ENCODE peak calls at places on chromosomes 6 and 20, in eight cellular contexts. Z is IMR-90, X is RWPE1, F is sigmoid colon, R is neural progenitor cell, J is left ventricle myocardium inferior, D is OCI-LY7, H is A549. Q is an unnamed sample.

GRCh38 chr6:161018165-161018564 is 26.6 kb downstream of the MAP3K4 start:
- DNase-seq in X (no peak), H (no peak), D (no peak), Z (no peak), J (no peak), F (no peak), R (no peak), Q (no peak)

GRCh38 chr6:45416700-45417099 is 39.0 kb upstream of the SUPT3H start:
- DNase-seq in R (no peak), F (no peak), D (no peak), Z (no peak), X (no peak), J (no peak), H (no peak), Q (no peak)

GRCh38 chr6:105382918-105383317 is 20.0 kb downstream of the PREP start:
- DNase-seq in D (no peak), X (no peak), J (no peak), F (no peak), Z (no peak), H (no peak), R (no peak), Q (no peak)

GRCh38 chr6:13445005-13445743 is 42.2 kb downstream of the GFOD1 start:
- DNase-seq in H (no peak), R (peak), Z (peak), J (peak), F (peak), X (peak), D (no peak), Q (no peak)

GRCh38 chr6:85458782-85459181 is 8.9 kb downstream of the NT5E start:
- DNase-seq in J (no peak), D (no peak), Z (no peak), X (no peak), H (no peak), F (no peak), R (no peak), Q (no peak)

GRCh38 chr6:34235605-34236422 is 859 bp upstream of the HMGA1 start:
- DNase-seq in X (peak), J (peak), R (peak), D (peak), H (peak), F (peak), Z (peak), Q (no peak)

GRCh38 chr6:136351518-136352106 is 62.0 kb upstream of the BCLAF1 start:
- DNase-seq in F (no peak), X (no peak), Z (no peak), H (no peak), D (no peak), R (peak), J (no peak), Q (no peak)

GRCh38 chr20:25126630-25127029 is 44.7 kb upstream of the VSX1 start:
- DNase-seq in J (no peak), F (no peak), R (no peak), H (no peak), D (no peak), Z (no peak), X (no peak), Q (no peak)

GRCh38 chr6:129497591-129498555 is 212.1 kb downstream of the ARHGAP18 start:
- DNase-seq in Z (peak), F (no peak), H (no peak), X (no peak), R (no peak), D (no peak), J (no peak), Q (no peak)

GRCh38 chr6:44224154-44224977 is 971 bp downstream of the SLC29A1 start:
- DNase-seq in Z (peak), R (no peak), D (peak), F (peak), H (peak), J (no peak), X (no peak), Q (no peak)

GRCh38 chr20:37987602-37988290 is 45.5 kb downstream of the TTI1 start:
- DNase-seq in H (no peak), X (no peak), J (no peak), D (no peak), F (no peak), R (no peak), Z (no peak), Q (no peak)

GRCh38 chr6:105400501-105400900 is 2.4 kb downstream of the PREP start:
- DNase-seq in Z (no peak), J (no peak), H (no peak), X (no peak), R (peak), F (no peak), D (no peak), Q (no peak)

GRCh38 chr6:23013776-23014175 is 444.4 kb downstream of the HDGFL1 start:
- DNase-seq in F (no peak), H (no peak), X (no peak), D (no peak), Z (peak), J (no peak), R (no peak), Q (no peak)

GRCh38 chr6:33696538-33697518 is 14.7 kb downstream of the UQCC2 start:
- DNase-seq in Z (peak), D (peak), R (no peak), J (peak), X (no peak), H (no peak), F (no peak), Q (no peak)

GRCh38 chr6:145562771-145563615 is 172.3 kb downstream of the EPM2A start:
- DNase-seq in H (no peak), F (no peak), J (no peak), Z (peak), R (no peak), D (no peak), X (no peak), Q (no peak)

GRCh38 chr6:17820055-17820454 is 113.3 kb upstream of the NUP153 start:
- DNase-seq in R (no peak), H (no peak), X (no peak), Z (peak), F (no peak), D (no peak), J (no peak), Q (no peak)

GRCh38 chr6:36840471-36841461 is 1.5 kb upstream of the CPNE5 start:
- DNase-seq in H (no peak), X (no peak), Z (no peak), R (peak), D (no peak), J (peak), F (peak), Q (no peak)

GRCh38 chr20:9488063-9488462 is 26.3 kb upstream of the LAMP5 start:
- DNase-seq in Z (no peak), D (no peak), R (no peak), F (no peak), X (no peak), H (no peak), J (no peak), Q (no peak)

GRCh38 chr6:127092486-127092885 is 26.0 kb upstream of the RSPO3 start:
- DNase-seq in R (no peak), D (no peak), X (no peak), H (no peak), F (no peak), Z (no peak), J (no peak), Q (no peak)

GRCh38 chr6:36703982-36704381 is 6.4 kb downstream of the RAB44 start:
- DNase-seq in R (no peak), Z (no peak), D (no peak), H (no peak), X (no peak), J (no peak), F (peak), Q (no peak)

GRCh38 chr20:23149623-23150279 is 63.6 kb upstream of the CD93 start:
- DNase-seq in F (no peak), Z (no peak), R (no peak), X (no peak), D (no peak), H (no peak), J (no peak), Q (no peak)

GRCh38 chr20:23165307-23165750 is 79.2 kb upstream of the CD93 start:
- DNase-seq in J (no peak), R (peak), Z (no peak), D (no peak), H (no peak), X (no peak), F (no peak), Q (no peak)

GRCh38 chr6:68233623-68234022 is 401.5 kb upstream of the ADGRB3 start:
- DNase-seq in Z (peak), X (peak), H (no peak), R (no peak), D (no peak), J (no peak), F (no peak), Q (peak)

GRCh38 chr20:24157213-24157612 is 168.6 kb upstream of the GGTLC1 start:
- DNase-seq in H (no peak), J (no peak), X (no peak), R (no peak), D (no peak), Z (no peak), F (no peak), Q (no peak)

GRCh38 chr6:85920782-85921181 is 278.1 kb upstream of the SYNCRIP start:
- DNase-seq in Z (no peak), F (no peak), H (no peak), J (peak), X (no peak), R (peak), D (no peak), Q (no peak)

GRCh38 chr6:10412165-10412947 is 2.5 kb downstream of the TFAP2A start:
- DNase-seq in X (peak), R (peak), J (no peak), D (peak), F (no peak), H (peak), Z (peak), Q (no peak)

GRCh38 chr6:30748301-30748769 is 4.0 kb upstream of the IER3 start:
- DNase-seq in D (no peak), F (no peak), H (no peak), J (no peak), R (no peak), X (no peak), Z (peak), Q (peak)

GRCh38 chr6:105949939-105950582 is 136.1 kb upstream of the PRDM1 start:
- DNase-seq in X (no peak), R (peak), Z (no peak), F (no peak), H (no peak), D (no peak), J (no peak), Q (no peak)

GRCh38 chr20:48635791-48636267 is 192.0 kb downstream of the PREX1 start:
- DNase-seq in D (peak), Z (peak), H (peak), F (no peak), X (peak), R (peak), J (peak), Q (no peak)
- H3K27ac ChIP-seq in D (no peak), Z (no peak), H (no peak), F (no peak), X (no peak), R (no peak), J (no peak), Q (no peak)

GRCh38 chr6:157981132-157981394 is 600 bp upstream of the SYNJ2 start:
- DNase-seq in F (peak), H (no peak), J (no peak), Z (no peak), D (no peak), X (no peak), R (no peak), Q (no peak)

GRCh38 chr6:157982297-157982579 is 575 bp downstream of the SYNJ2 start:
- DNase-seq in D (no peak), F (peak), H (peak), X (peak), J (no peak), Z (no peak), R (peak), Q (no peak)

GRCh38 chr6:157980288-157981131 is 1.2 kb upstream of the SYNJ2 start:
- DNase-seq in D (no peak), J (no peak), Z (no peak), R (no peak), H (no peak), F (peak), X (no peak), Q (no peak)

GRCh38 chr6:157982580-157983438 is 1.1 kb downstream of the SYNJ2 start:
- DNase-seq in R (peak), J (no peak), H (peak), X (no peak), D (no peak), F (peak), Z (peak), Q (no peak)

GRCh38 chr6:157981395-157982296 is at the start of gene SYNJ2:
- DNase-seq in X (peak), D (no peak), H (peak), Z (peak), J (peak), R (peak), F (peak), Q (no peak)
- H3K27ac ChIP-seq in X (peak), D (no peak), H (peak), Z (peak), J (peak), R (no peak), F (peak), Q (no peak)

GRCh38 chr6:3847521-3847920 is 1.7 kb upstream of the FAM50B start:
- DNase-seq in J (no peak), F (no peak), D (no peak), H (no peak), R (no peak), Z (peak), X (no peak), Q (no peak)
- H3K27ac ChIP-seq in J (no peak), F (peak), D (no peak), H (no peak), R (no peak), Z (no peak), X (no peak), Q (no peak)

DNA sequence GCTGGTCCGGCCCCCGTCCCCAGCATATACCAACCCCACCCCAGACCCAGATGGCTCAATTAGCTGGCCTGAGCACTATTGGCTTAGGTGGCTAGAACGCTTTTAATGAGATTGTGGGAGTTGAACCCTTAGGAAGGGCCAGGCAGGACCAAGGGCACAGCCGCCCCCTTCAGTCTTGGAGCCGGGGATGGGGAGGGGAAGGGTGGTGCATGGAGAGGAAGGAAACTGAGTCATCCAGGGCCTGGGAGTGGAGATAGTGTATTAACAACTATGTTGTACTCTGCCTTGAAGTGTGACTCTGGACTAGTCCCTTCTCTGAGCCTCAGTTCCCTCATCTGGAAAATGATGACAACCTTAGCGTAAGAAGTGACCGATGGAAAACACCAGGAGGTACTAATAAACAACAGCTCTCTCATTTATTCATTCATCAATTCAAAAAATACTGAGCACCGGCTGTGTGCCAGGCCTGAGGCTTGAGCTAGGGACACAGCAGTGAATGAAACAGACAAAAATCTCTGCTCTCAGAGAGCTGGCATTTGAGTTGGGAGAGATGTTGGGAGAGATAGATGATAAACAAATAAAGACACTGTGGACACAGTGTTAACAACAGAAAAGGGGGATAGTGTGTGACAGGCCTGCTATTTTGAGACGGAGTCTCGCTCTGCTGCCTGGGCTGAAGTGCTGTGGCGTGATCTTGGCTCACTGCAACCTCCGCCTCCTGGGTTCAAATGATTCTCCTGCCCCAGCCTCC is 11.5 kb downstream of the PEDS1 start:
- DNase-seq in J (no peak), X (no peak), Z (no peak), F (no peak), D (no peak), R (no peak), H (no peak), Q (no peak)
- H3K27ac ChIP-seq in J (peak), X (peak), Z (no peak), F (no peak), D (no peak), R (no peak), H (peak), Q (peak)

GRCh38 chr20:19971121-19971520 is 46.0 kb upstream of the NAA20 start:
- DNase-seq in Z (no peak), D (no peak), H (no peak), R (no peak), F (no peak), X (no peak), J (no peak), Q (no peak)
- H3K27ac ChIP-seq in Z (no peak), D (no peak), H (no peak), R (no peak), F (peak), X (no peak), J (peak), Q (no peak)

Q was measured in epithelial cell of prostate.